ENCODE peak calls at places on chromosomes 5 and 9, in four cellular contexts. Z is GM12892, Q is HepG2, S is K562. W is an unnamed sample.

GRCh38 chr5:73274870-73275756 is 102.1 kb downstream of the TMEM174 start:
- DNase-seq in Z (no peak), S (no peak), Q (no peak), W (no peak)

GRCh38 chr9:130405657-130406257 is 39.0 kb upstream of the ASS1 start:
- DNase-seq in Z (no peak), S (no peak), Q (no peak), W (no peak)

GRCh38 chr5:160432815-160433214 is 11.2 kb downstream of the PTTG1 start:
- DNase-seq in Z (no peak), Q (no peak), S (no peak), W (no peak)

GRCh38 chr5:152405145-152405544 is at the start of gene NMUR2:
- DNase-seq in Z (peak), Q (no peak), S (no peak), W (no peak)

GRCh38 chr5:156200938-156201792 is 125.8 kb upstream of the SGCD start:
- DNase-seq in S (no peak), Q (no peak), Z (no peak), W (no peak)

GRCh38 chr5:114857951-114858401 is 311.7 kb downstream of the TRIM36 start:
- DNase-seq in S (no peak), Z (no peak), Q (no peak), W (no peak)

GRCh38 chr5:14178671-14179211 is 35.6 kb downstream of the TRIO start:
- DNase-seq in Z (no peak), S (no peak), Q (no peak), W (no peak)

GRCh38 chr5:96199713-96200183 is 233.3 kb downstream of the PCSK1 start:
- DNase-seq in Z (no peak), Q (peak), S (no peak), W (no peak)

GRCh38 chr5:125245216-125245615 is 498.8 kb upstream of the ZNF608 start:
- DNase-seq in S (no peak), Z (no peak), Q (no peak), W (no peak)

GRCh38 chr5:14258840-14259239 is 115.7 kb downstream of the TRIO start:
- DNase-seq in Q (no peak), Z (peak), S (no peak), W (no peak)

GRCh38 chr9:27653246-27653645 is 80.0 kb upstream of the C9orf72 start:
- DNase-seq in Z (no peak), Q (no peak), S (no peak), W (no peak)

DNA sequence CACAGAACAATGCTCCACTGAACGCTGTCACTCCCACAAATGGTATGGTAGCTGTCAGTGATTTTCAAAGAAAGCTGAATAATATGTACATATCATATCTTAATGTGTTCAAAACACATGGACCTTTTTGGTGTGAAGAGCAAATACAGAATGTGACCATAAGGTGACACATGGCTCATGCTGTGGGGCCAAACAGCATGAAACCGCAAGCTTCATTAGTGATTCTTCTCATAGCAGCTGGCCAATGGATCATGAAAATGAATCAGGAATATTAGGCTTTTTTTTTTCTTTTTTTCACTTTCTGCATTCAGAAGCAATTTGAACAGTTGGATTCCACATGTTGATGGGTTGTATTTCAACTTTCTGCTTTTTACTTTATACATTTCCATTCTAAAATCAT is 54.9 kb upstream of the CDH9 start:
- DNase-seq in Z (no peak), Q (no peak), S (no peak), W (no peak)
- TF ChIP-seq TAF1 in Z (no peak), Q (no peak), S (no peak), W (no peak)

GRCh38 chr5:100647461-100648230 is 112.5 kb downstream of the FAM174A start:
- DNase-seq in Q (no peak), Z (no peak), S (no peak), W (no peak)
- TF ChIP-seq TAF1 in Q (no peak), Z (no peak), S (no peak), W (no peak)

GRCh38 chr5:77560677-77561263 is 68.7 kb upstream of the WDR41 start:
- DNase-seq in S (peak), Q (peak), Z (no peak), W (no peak)

GRCh38 chr5:77561965-77562364 is 69.8 kb upstream of the WDR41 start:
- DNase-seq in Z (no peak), S (no peak), Q (no peak), W (no peak)

GRCh38 chr5:77568555-77568954 is 70.0 kb downstream of the OTP start:
- DNase-seq in Q (no peak), Z (no peak), S (no peak), W (no peak)

GRCh38 chr5:77568082-77568481 is 70.4 kb downstream of the OTP start:
- DNase-seq in S (no peak), Q (no peak), Z (no peak), W (no peak)

GRCh38 chr5:77563475-77563874 is 71.4 kb upstream of the WDR41 start:
- DNase-seq in Q (no peak), Z (no peak), S (no peak), W (no peak)
- TF ChIP-seq TAF1 in Q (no peak), Z (no peak), S (no peak), W (no peak)

GRCh38 chr5:68418680-68419079 is 203.1 kb downstream of the PIK3R1 start:
- DNase-seq in S (no peak), Q (no peak), Z (no peak), W (no peak)

GRCh38 chr5:68419101-68419636 is 203.6 kb downstream of the PIK3R1 start:
- DNase-seq in S (no peak), Q (no peak), Z (no peak), W (no peak)

GRCh38 chr5:68419637-68420452 is 204.3 kb downstream of the PIK3R1 start:
- DNase-seq in S (peak), Z (no peak), Q (no peak), W (no peak)

GRCh38 chr5:68416714-68417113 is 201.2 kb downstream of the PIK3R1 start:
- DNase-seq in Q (no peak), S (no peak), Z (no peak), W (no peak)

GRCh38 chr5:68418230-68418629 is 202.7 kb downstream of the PIK3R1 start:
- DNase-seq in Z (no peak), S (no peak), Q (no peak), W (no peak)
- TF ChIP-seq TAF1 in Z (no peak), S (no peak), Q (no peak), W (no peak)

GRCh38 chr5:133962801-133963476 is 5.5 kb downstream of the C5orf15 start:
- DNase-seq in Z (no peak), S (no peak), Q (no peak), W (no peak)
- TF ChIP-seq TAF1 in Z (no peak), S (no peak), Q (no peak), W (no peak)

GRCh38 chr5:175922192-175922885 is 45.8 kb downstream of the THOC3 start:
- DNase-seq in Q (peak), S (peak), Z (no peak), W (no peak)
- TF ChIP-seq TAF1 in Q (no peak), S (no peak), Z (no peak), W (no peak)

GRCh38 chr9:87792831-87793288 is 66.9 kb downstream of the CTSL start:
- DNase-seq in S (peak), Q (peak), Z (peak), W (no peak)
- TF ChIP-seq TAF1 in S (peak), Q (no peak), Z (no peak), W (no peak)

GRCh38 chr9:132857031-132857430 is 21.1 kb downstream of the AK8 start:
- DNase-seq in Q (no peak), S (no peak), Z (no peak), W (no peak)
- TF ChIP-seq TAF1 in Q (no peak), S (no peak), Z (no peak), W (no peak)

DNA sequence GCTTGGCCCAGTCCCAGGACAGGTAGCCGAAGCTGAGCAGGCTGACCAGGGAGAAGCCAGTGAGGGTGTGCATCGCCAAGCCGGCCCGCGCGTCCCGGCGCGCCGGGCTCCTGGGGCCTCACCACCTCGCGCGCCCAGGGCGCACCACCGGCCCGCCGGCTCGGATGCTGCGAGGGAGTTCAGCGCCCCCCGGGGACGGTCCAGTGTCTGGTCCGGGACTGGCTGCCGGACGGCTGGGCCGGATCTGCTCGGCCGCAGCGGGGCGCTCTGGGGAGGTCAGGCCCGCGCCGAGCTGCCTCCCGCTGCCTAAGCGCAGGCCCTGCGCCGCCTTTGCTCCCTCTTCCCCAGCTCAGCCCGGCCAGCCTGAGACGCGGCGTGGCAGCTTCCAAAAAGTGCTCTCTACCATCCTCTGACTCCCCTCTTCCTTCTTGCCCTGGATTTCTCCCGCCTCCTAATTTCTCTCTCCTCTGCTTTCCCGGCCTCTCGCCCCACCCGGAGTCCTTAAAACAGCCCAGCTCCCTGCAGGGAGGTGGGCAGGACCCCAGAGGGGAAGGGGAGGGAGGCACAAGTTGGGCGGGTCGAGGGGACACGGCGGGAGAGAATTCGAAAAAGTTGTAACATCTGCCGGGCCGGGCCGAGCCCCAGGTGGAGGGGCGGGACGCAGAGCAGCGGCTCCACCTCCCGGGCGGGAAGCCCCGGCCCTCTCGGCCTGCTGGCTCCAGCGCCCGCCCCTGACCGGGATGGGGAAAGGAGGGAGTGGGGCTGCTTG is at the start of gene ARSI:
- DNase-seq in S (peak), Q (no peak), Z (no peak), W (no peak)
- TF ChIP-seq TAF1 in S (no peak), Q (no peak), Z (no peak), W (no peak)

W was measured in GM12891.